ENCODE peak calls at places on chromosomes 13 and 19, in four cellular contexts. One of them, this sample, is unnamed.

GRCh38 chr13:34155931-34156607 is 338.1 kb downstream of the RFC3 start:
- DNase-seq in upper lobe of right lung: no peak
- DNase-seq in tibial nerve: no peak
- DNase-seq in left lung: no peak
- DNase-seq in this sample: peak; percentile 71

GRCh38 chr19:49071860-49072547 is 495 bp downstream of the KCNA7 start:
- DNase-seq in tibial nerve: no peak
- DNase-seq in left lung: no peak
- DNase-seq in upper lobe of right lung: peak; percentile 71
- DNase-seq in this sample: no peak

GRCh38 chr19:4444765-4445741 is 12.5 kb downstream of the UBXN6 start:
- DNase-seq in tibial nerve: no peak
- DNase-seq in left lung: no peak
- DNase-seq in upper lobe of right lung: no peak
- DNase-seq in this sample: no peak

GRCh38 chr13:99601535-99601934 is 100.3 kb downstream of the TM9SF2 start:
- DNase-seq in tibial nerve: no peak
- DNase-seq in left lung: no peak
- DNase-seq in upper lobe of right lung: no peak
- DNase-seq in this sample: no peak

GRCh38 chr13:105334211-105334610 is 1201.3 kb downstream of the EFNB2 start:
- DNase-seq in tibial nerve: no peak
- DNase-seq in upper lobe of right lung: no peak
- DNase-seq in left lung: no peak
- DNase-seq in this sample: peak; percentile 80

GRCh38 chr13:91346848-91347211 is 657 bp upstream of the MIR17HG start:
- DNase-seq in upper lobe of right lung: no peak
- DNase-seq in left lung: no peak
- DNase-seq in tibial nerve: no peak
- DNase-seq in this sample: peak; percentile 32

GRCh38 chr19:9528757-9529336 is 9.6 kb downstream of the ZNF426 start:
- DNase-seq in left lung: no peak
- DNase-seq in tibial nerve: no peak
- DNase-seq in upper lobe of right lung: no peak
- DNase-seq in this sample: peak; percentile 19

GRCh38 chr19:7701654-7702457 is at the start of gene FCER2:
- DNase-seq in upper lobe of right lung: no peak
- DNase-seq in left lung: no peak
- DNase-seq in tibial nerve: no peak
- DNase-seq in this sample: no peak

GRCh38 chr19:45442927-45443461 is 19.3 kb upstream of the ERCC1 start:
- DNase-seq in left lung: peak; percentile 80
- DNase-seq in tibial nerve: peak; percentile 48
- DNase-seq in upper lobe of right lung: peak; percentile 76
- DNase-seq in this sample: peak; percentile 41

GRCh38 chr19:55454787-55455243 is 6.6 kb downstream of the ISOC2 start:
- DNase-seq in tibial nerve: no peak
- DNase-seq in left lung: peak; percentile 80
- DNase-seq in upper lobe of right lung: no peak
- DNase-seq in this sample: no peak

GRCh38 chr19:10920781-10921180 is 7.7 kb downstream of the YIPF2 start:
- DNase-seq in tibial nerve: no peak
- DNase-seq in upper lobe of right lung: no peak
- DNase-seq in left lung: no peak
- DNase-seq in this sample: no peak

GRCh38 chr19:48925240-48925843 is 8.2 kb upstream of the DHDH start:
- DNase-seq in tibial nerve: no peak
- DNase-seq in left lung: no peak
- DNase-seq in upper lobe of right lung: peak; percentile 65
- DNase-seq in this sample: peak; percentile 24

GRCh38 chr19:46840157-46840942 is 10.3 kb downstream of the AP2S1 start:
- DNase-seq in tibial nerve: no peak
- DNase-seq in upper lobe of right lung: peak; percentile 70
- DNase-seq in left lung: no peak
- DNase-seq in this sample: peak; percentile 60

GRCh38 chr13:110811751-110812110 is 98.2 kb downstream of the ING1 start:
- DNase-seq in upper lobe of right lung: no peak
- DNase-seq in left lung: no peak
- DNase-seq in tibial nerve: no peak
- DNase-seq in this sample: no peak

GRCh38 chr13:33260168-33261098 is 25.1 kb downstream of the STARD13 start:
- DNase-seq in upper lobe of right lung: no peak
- DNase-seq in tibial nerve: no peak
- DNase-seq in left lung: no peak
- DNase-seq in this sample: peak; percentile 63

GRCh38 chr19:7722231-7722651 is 9.7 kb downstream of the CLEC4G start:
- DNase-seq in tibial nerve: no peak
- DNase-seq in upper lobe of right lung: no peak
- DNase-seq in left lung: no peak
- DNase-seq in this sample: no peak

DNA sequence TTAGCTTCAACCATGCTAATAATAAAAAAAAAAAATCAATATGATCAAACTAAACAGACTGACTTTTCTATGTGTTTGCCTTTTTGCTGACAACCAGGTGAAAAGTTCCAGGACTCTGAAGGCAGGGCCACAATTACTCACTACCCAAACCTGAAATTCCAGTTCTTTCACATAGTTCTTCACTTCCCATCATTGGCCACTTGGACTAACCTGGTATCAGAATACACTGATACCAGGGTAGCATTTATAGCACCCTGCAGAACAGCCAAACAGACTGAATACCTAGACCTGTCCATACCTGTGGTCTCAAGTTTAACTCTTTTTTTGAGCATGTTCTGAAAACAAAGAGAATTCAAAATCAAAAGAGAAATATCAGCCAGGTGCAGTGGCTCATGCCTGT is 25.1 kb downstream of the ELF1 start:
- DNase-seq in tibial nerve: no peak
- DNase-seq in upper lobe of right lung: no peak
- DNase-seq in left lung: no peak
- DNase-seq in this sample: no peak
- TF ChIP-seq CTCF in tibial nerve: no peak
- TF ChIP-seq CTCF in upper lobe of right lung: no peak
- TF ChIP-seq CTCF in left lung: no peak
- TF ChIP-seq CTCF in this sample: no peak

GRCh38 chr19:16661480-16662034 is 618 bp downstream of the TMEM38A start:
- DNase-seq in tibial nerve: peak; percentile 14
- DNase-seq in left lung: peak; percentile 83
- DNase-seq in upper lobe of right lung: peak; percentile 67
- DNase-seq in this sample: no peak
- H3K4me3 ChIP-seq in tibial nerve: peak overlapping the region; percentile 85
- H3K4me3 ChIP-seq in left lung: peak overlapping the region; percentile 81
- H3K4me3 ChIP-seq in upper lobe of right lung: peak overlapping the region; percentile 62
- H3K4me3 ChIP-seq in this sample: peak overlapping the region; percentile 91

DNA sequence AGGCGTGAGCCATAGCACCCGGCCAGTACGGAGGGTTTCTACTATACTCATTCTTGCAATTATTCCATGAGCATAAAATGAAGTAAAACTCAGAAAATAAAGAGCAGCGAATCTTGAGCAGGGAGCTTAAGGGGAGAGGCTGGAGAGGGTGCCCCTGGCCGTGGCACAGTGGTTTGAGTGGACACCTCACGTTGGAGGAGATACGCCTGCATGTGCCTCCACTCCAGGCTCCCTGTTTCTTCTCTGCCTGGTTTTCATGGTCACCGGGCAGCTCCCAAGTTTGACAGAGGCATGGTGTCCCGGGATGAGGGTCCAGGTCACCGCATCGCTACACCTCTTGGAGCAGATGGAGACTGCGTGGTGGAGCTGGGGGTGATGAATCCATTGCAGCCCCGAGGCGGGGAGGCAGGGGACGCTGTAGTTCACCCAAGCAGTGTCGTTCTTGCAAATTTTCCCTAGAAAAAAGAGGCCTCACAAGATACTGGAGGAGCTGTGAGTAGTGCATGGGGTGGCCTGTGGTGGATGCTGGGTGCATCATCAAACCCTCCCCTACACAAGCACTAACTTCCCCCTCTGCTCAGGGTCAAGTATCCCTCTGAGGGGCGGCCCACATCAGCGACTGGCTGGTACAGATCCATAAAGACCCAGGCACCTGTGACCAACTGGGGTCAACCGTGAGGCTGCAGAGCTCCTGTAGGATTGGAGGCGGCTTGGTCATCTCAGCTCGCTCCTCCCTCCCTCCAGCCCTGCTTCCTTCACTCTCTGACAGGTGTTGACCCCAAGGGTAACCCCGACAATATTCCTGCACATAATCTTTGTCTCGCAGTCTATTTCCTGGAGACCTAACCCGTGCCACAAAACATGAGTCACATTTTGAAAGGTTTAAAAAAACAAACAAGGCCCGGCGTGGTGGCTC is 3.6 kb upstream of the MIER2 start:
- DNase-seq in upper lobe of right lung: no peak
- DNase-seq in tibial nerve: no peak
- DNase-seq in left lung: no peak
- DNase-seq in this sample: no peak
- TF ChIP-seq CTCF in upper lobe of right lung: no peak
- TF ChIP-seq CTCF in tibial nerve: no peak
- TF ChIP-seq CTCF in left lung: no peak
- TF ChIP-seq CTCF in this sample: no peak

GRCh38 chr13:103145476-103145875 is 79.3 kb upstream of the SLC10A2 start:
- DNase-seq in left lung: no peak
- DNase-seq in upper lobe of right lung: no peak
- DNase-seq in tibial nerve: no peak
- DNase-seq in this sample: no peak
- H3K4me3 ChIP-seq in left lung: no peak overlapping the region
- H3K4me3 ChIP-seq in upper lobe of right lung: no peak overlapping the region
- H3K4me3 ChIP-seq in tibial nerve: no peak overlapping the region
- H3K4me3 ChIP-seq in this sample: no peak overlapping the region

DNA sequence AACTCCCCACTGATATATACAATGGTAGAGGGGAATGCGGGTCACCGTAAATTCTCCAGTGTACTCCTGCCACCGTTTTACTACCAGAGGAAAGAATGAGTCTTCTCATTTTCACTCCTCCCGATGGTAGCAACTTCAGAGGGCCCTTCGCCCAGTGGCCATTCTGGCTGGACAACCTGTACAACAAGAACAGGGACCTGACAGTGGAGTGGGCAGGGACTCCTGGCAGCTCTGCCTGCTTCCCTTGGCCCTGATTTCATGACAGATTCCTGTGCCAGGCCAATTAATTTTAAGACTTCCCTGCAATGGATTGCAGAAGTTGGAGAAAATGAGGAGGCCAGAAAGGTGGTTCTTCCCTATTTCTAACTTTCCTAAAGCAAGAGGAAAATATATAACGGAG is 148.9 kb downstream of the GPC6 start:
- DNase-seq in left lung: no peak
- DNase-seq in tibial nerve: no peak
- DNase-seq in upper lobe of right lung: no peak
- DNase-seq in this sample: no peak
- TF ChIP-seq CTCF in left lung: no peak
- TF ChIP-seq CTCF in tibial nerve: no peak
- TF ChIP-seq CTCF in upper lobe of right lung: no peak
- TF ChIP-seq CTCF in this sample: no peak

GRCh38 chr13:28717170-28717569 is 1.6 kb downstream of the SLC46A3 start:
- DNase-seq in left lung: no peak
- DNase-seq in tibial nerve: no peak
- DNase-seq in upper lobe of right lung: no peak
- DNase-seq in this sample: no peak

GRCh38 chr13:28718538-28719226 is at the start of gene SLC46A3:
- DNase-seq in tibial nerve: peak; percentile 95
- DNase-seq in upper lobe of right lung: peak; percentile 99
- DNase-seq in left lung: peak; percentile 99
- DNase-seq in this sample: peak; percentile 99

GRCh38 chr13:28718186-28718537 is 608 bp downstream of the SLC46A3 start:
- DNase-seq in upper lobe of right lung: no peak
- DNase-seq in left lung: no peak
- DNase-seq in tibial nerve: no peak
- DNase-seq in this sample: no peak

GRCh38 chr13:28719227-28719562 is 425 bp upstream of the SLC46A3 start:
- DNase-seq in tibial nerve: no peak
- DNase-seq in upper lobe of right lung: no peak
- DNase-seq in left lung: no peak
- DNase-seq in this sample: no peak

GRCh38 chr13:28719656-28720055 is 886 bp upstream of the SLC46A3 start:
- DNase-seq in upper lobe of right lung: no peak
- DNase-seq in tibial nerve: no peak
- DNase-seq in left lung: no peak
- DNase-seq in this sample: peak; percentile 68
- H3K4me3 ChIP-seq in upper lobe of right lung: peak overlapping the region; percentile 73
- H3K4me3 ChIP-seq in tibial nerve: no peak overlapping the region
- H3K4me3 ChIP-seq in left lung: peak overlapping the region; percentile 54
- H3K4me3 ChIP-seq in this sample: no peak overlapping the region

GRCh38 chr19:31676271-31677004 is 327.2 kb upstream of the TSHZ3 start:
- DNase-seq in left lung: no peak
- DNase-seq in tibial nerve: no peak
- DNase-seq in upper lobe of right lung: no peak
- DNase-seq in this sample: no peak
- TF ChIP-seq CTCF in left lung: no peak
- TF ChIP-seq CTCF in tibial nerve: no peak
- TF ChIP-seq CTCF in upper lobe of right lung: peak; percentile 46
- TF ChIP-seq CTCF in this sample: no peak

GRCh38 chr13:50993371-50993770 is 83.8 kb downstream of the RNASEH2B start:
- DNase-seq in left lung: no peak
- DNase-seq in tibial nerve: no peak
- DNase-seq in upper lobe of right lung: no peak
- DNase-seq in this sample: no peak

GRCh38 chr13:50994651-50995050 is 85.1 kb downstream of the RNASEH2B start:
- DNase-seq in left lung: no peak
- DNase-seq in upper lobe of right lung: no peak
- DNase-seq in tibial nerve: no peak
- DNase-seq in this sample: no peak

GRCh38 chr13:50998326-50998725 is 88.7 kb downstream of the RNASEH2B start:
- DNase-seq in tibial nerve: no peak
- DNase-seq in upper lobe of right lung: no peak
- DNase-seq in left lung: no peak
- DNase-seq in this sample: no peak

GRCh38 chr13:50993908-50994307 is 84.3 kb downstream of the RNASEH2B start:
- DNase-seq in upper lobe of right lung: no peak
- DNase-seq in tibial nerve: no peak
- DNase-seq in left lung: no peak
- DNase-seq in this sample: no peak

GRCh38 chr13:50995870-50996269 is 86.3 kb downstream of the RNASEH2B start:
- DNase-seq in tibial nerve: no peak
- DNase-seq in left lung: no peak
- DNase-seq in upper lobe of right lung: no peak
- DNase-seq in this sample: no peak
- H3K4me3 ChIP-seq in tibial nerve: no peak overlapping the region
- H3K4me3 ChIP-seq in left lung: no peak overlapping the region
- H3K4me3 ChIP-seq in upper lobe of right lung: no peak overlapping the region
- H3K4me3 ChIP-seq in this sample: no peak overlapping the region

DNA sequence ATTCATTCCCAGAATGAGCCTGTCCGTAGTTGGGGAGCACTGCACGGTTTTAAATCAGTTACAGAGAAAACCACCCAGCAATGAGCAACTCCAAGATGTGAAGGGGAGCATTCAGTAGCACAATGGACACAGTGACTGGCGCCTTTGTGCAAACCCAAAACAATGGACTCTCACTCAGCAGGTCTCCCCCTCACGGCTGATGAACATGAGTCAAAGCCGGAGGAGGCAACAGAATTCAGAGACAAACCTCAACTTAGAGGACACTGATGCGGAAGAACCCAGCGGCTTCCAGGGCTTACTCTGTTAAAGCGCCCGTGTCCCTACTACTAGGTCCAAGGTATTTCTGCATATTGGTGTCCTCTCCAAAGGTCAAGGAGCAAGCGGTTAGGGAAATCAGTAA is 17.7 kb downstream of the PLEKHF1 start:
- DNase-seq in upper lobe of right lung: no peak
- DNase-seq in left lung: no peak
- DNase-seq in tibial nerve: no peak
- DNase-seq in this sample: peak; percentile 30
- TF ChIP-seq CTCF in upper lobe of right lung: no peak
- TF ChIP-seq CTCF in left lung: no peak
- TF ChIP-seq CTCF in tibial nerve: no peak
- TF ChIP-seq CTCF in this sample: no peak